ENCODE peak calls at places on chromosomes 13 and 19, in ten cellular contexts. One of them, this sample, is unnamed.
A peak's percentile ranks its signal among the peaks of the same experiment; 100 is the strongest.

GRCh38 chr13:89267734-89268133 is 1596.6 kb downstream of the SLITRK5 start:
- DNase-seq in activated naive CD8-positive, alpha-beta T cell treated with anti-CD3 and anti-CD28 coated beads, Interleukin-2, amount 50 U/mL, for 24 hours: no peak
- DNase-seq in SW 1271: no peak
- DNase-seq in stimulated activated CD8-positive, alpha-beta memory T cell treated with anti-CD3 and anti-CD28 coated beads, Interleukin-4, amount 100 ng/mL, for 1 hour: no peak
- DNase-seq in GM19239: no peak
- DNase-seq in psoas muscle: no peak
- DNase-seq in NCI-H1694 treated with DMSO at 0.1 percent for 48 hours: no peak
- DNase-seq in T-helper 9 cell: no peak
- DNase-seq in SK-MEL-5: no peak
- DNase-seq in islet precursor cell: no peak
- DNase-seq in this sample: no peak

GRCh38 chr19:47582320-47582909 is 9.5 kb upstream of the ZNF541 start:
- DNase-seq in GM19239: no peak
- DNase-seq in psoas muscle: no peak
- DNase-seq in SK-MEL-5: peak; percentile 43
- DNase-seq in activated naive CD8-positive, alpha-beta T cell treated with anti-CD3 and anti-CD28 coated beads, Interleukin-2, amount 50 U/mL, for 24 hours: no peak
- DNase-seq in T-helper 9 cell: no peak
- DNase-seq in SW 1271: no peak
- DNase-seq in stimulated activated CD8-positive, alpha-beta memory T cell treated with anti-CD3 and anti-CD28 coated beads, Interleukin-4, amount 100 ng/mL, for 1 hour: no peak
- DNase-seq in NCI-H1694 treated with DMSO at 0.1 percent for 48 hours: no peak
- DNase-seq in islet precursor cell: no peak
- DNase-seq in this sample: peak; percentile 77

GRCh38 chr13:29594710-29595379 is 643 bp downstream of the SLC7A1 start:
- DNase-seq in NCI-H1694 treated with DMSO at 0.1 percent for 48 hours: no peak
- DNase-seq in stimulated activated CD8-positive, alpha-beta memory T cell treated with anti-CD3 and anti-CD28 coated beads, Interleukin-4, amount 100 ng/mL, for 1 hour: peak; percentile 27
- DNase-seq in psoas muscle: peak; percentile 80
- DNase-seq in SW 1271: no peak
- DNase-seq in T-helper 9 cell: peak; percentile 48
- DNase-seq in activated naive CD8-positive, alpha-beta T cell treated with anti-CD3 and anti-CD28 coated beads, Interleukin-2, amount 50 U/mL, for 24 hours: peak; percentile 78
- DNase-seq in islet precursor cell: peak; percentile 75
- DNase-seq in GM19239: peak; percentile 42
- DNase-seq in SK-MEL-5: peak; percentile 45
- DNase-seq in this sample: no peak

GRCh38 chr19:31908486-31909255 is 436.7 kb upstream of the ZNF507 start:
- DNase-seq in GM19239: no peak
- DNase-seq in SW 1271: no peak
- DNase-seq in psoas muscle: no peak
- DNase-seq in NCI-H1694 treated with DMSO at 0.1 percent for 48 hours: no peak
- DNase-seq in T-helper 9 cell: no peak
- DNase-seq in SK-MEL-5: no peak
- DNase-seq in activated naive CD8-positive, alpha-beta T cell treated with anti-CD3 and anti-CD28 coated beads, Interleukin-2, amount 50 U/mL, for 24 hours: no peak
- DNase-seq in islet precursor cell: no peak
- DNase-seq in stimulated activated CD8-positive, alpha-beta memory T cell treated with anti-CD3 and anti-CD28 coated beads, Interleukin-4, amount 100 ng/mL, for 1 hour: no peak
- DNase-seq in this sample: no peak

GRCh38 chr19:56838930-56839664 is 1.4 kb downstream of the PEG3 start:
- DNase-seq in SW 1271: no peak
- DNase-seq in SK-MEL-5: peak; percentile 32
- DNase-seq in T-helper 9 cell: no peak
- DNase-seq in stimulated activated CD8-positive, alpha-beta memory T cell treated with anti-CD3 and anti-CD28 coated beads, Interleukin-4, amount 100 ng/mL, for 1 hour: no peak
- DNase-seq in psoas muscle: peak; percentile 97
- DNase-seq in islet precursor cell: no peak
- DNase-seq in activated naive CD8-positive, alpha-beta T cell treated with anti-CD3 and anti-CD28 coated beads, Interleukin-2, amount 50 U/mL, for 24 hours: no peak
- DNase-seq in NCI-H1694 treated with DMSO at 0.1 percent for 48 hours: no peak
- DNase-seq in GM19239: no peak
- DNase-seq in this sample: no peak

GRCh38 chr13:64278493-64278892 is 2862.8 kb upstream of the PCDH20 start:
- DNase-seq in NCI-H1694 treated with DMSO at 0.1 percent for 48 hours: no peak
- DNase-seq in stimulated activated CD8-positive, alpha-beta memory T cell treated with anti-CD3 and anti-CD28 coated beads, Interleukin-4, amount 100 ng/mL, for 1 hour: no peak
- DNase-seq in activated naive CD8-positive, alpha-beta T cell treated with anti-CD3 and anti-CD28 coated beads, Interleukin-2, amount 50 U/mL, for 24 hours: no peak
- DNase-seq in SW 1271: no peak
- DNase-seq in islet precursor cell: no peak
- DNase-seq in T-helper 9 cell: no peak
- DNase-seq in psoas muscle: no peak
- DNase-seq in GM19239: no peak
- DNase-seq in SK-MEL-5: no peak
- DNase-seq in this sample: peak; percentile 31

GRCh38 chr13:31930901-31931522 is 100.6 kb upstream of the FRY start:
- DNase-seq in T-helper 9 cell: no peak
- DNase-seq in SW 1271: no peak
- DNase-seq in SK-MEL-5: no peak
- DNase-seq in NCI-H1694 treated with DMSO at 0.1 percent for 48 hours: no peak
- DNase-seq in psoas muscle: no peak
- DNase-seq in GM19239: peak; percentile 36
- DNase-seq in activated naive CD8-positive, alpha-beta T cell treated with anti-CD3 and anti-CD28 coated beads, Interleukin-2, amount 50 U/mL, for 24 hours: no peak
- DNase-seq in stimulated activated CD8-positive, alpha-beta memory T cell treated with anti-CD3 and anti-CD28 coated beads, Interleukin-4, amount 100 ng/mL, for 1 hour: no peak
- DNase-seq in islet precursor cell: no peak
- DNase-seq in this sample: no peak

GRCh38 chr13:113182046-113182445 is 23.6 kb downstream of the PROZ start:
- DNase-seq in psoas muscle: no peak
- DNase-seq in T-helper 9 cell: no peak
- DNase-seq in islet precursor cell: no peak
- DNase-seq in NCI-H1694 treated with DMSO at 0.1 percent for 48 hours: no peak
- DNase-seq in activated naive CD8-positive, alpha-beta T cell treated with anti-CD3 and anti-CD28 coated beads, Interleukin-2, amount 50 U/mL, for 24 hours: no peak
- DNase-seq in stimulated activated CD8-positive, alpha-beta memory T cell treated with anti-CD3 and anti-CD28 coated beads, Interleukin-4, amount 100 ng/mL, for 1 hour: no peak
- DNase-seq in GM19239: no peak
- DNase-seq in SW 1271: no peak
- DNase-seq in SK-MEL-5: no peak
- DNase-seq in this sample: no peak

GRCh38 chr13:47120284-47120683 is 223.4 kb upstream of the HTR2A start:
- DNase-seq in NCI-H1694 treated with DMSO at 0.1 percent for 48 hours: no peak
- DNase-seq in stimulated activated CD8-positive, alpha-beta memory T cell treated with anti-CD3 and anti-CD28 coated beads, Interleukin-4, amount 100 ng/mL, for 1 hour: no peak
- DNase-seq in activated naive CD8-positive, alpha-beta T cell treated with anti-CD3 and anti-CD28 coated beads, Interleukin-2, amount 50 U/mL, for 24 hours: no peak
- DNase-seq in islet precursor cell: no peak
- DNase-seq in SK-MEL-5: no peak
- DNase-seq in SW 1271: no peak
- DNase-seq in GM19239: no peak
- DNase-seq in T-helper 9 cell: no peak
- DNase-seq in psoas muscle: no peak
- DNase-seq in this sample: no peak

This sample was measured in HS-27A.